ENCODE peak calls at places on chromosomes 1 and 21, in nine cellular contexts. H is adrenal gland, P is NB4, E is right lobe of liver, B is tibial nerve, Q is stomach, W is transverse colon, M is A549, N is H54. G is an unnamed sample.

GRCh38 chr21:35540950-35541632 is 492.0 kb upstream of the RUNX1 start:
- DNase-seq in H (no peak), P (no peak), E (no peak), B (no peak), Q (no peak), W (no peak), M (no peak), N (no peak), G (no peak)

GRCh38 chr1:65470766-65471165 is 50.3 kb downstream of the LEPR start:
- DNase-seq in H (no peak), P (no peak), E (no peak), B (no peak), Q (no peak), W (no peak), M (no peak), N (no peak), G (no peak)

GRCh38 chr1:32758795-32759430 is 56.3 kb upstream of the SYNC start:
- DNase-seq in H (no peak), P (no peak), E (no peak), B (no peak), Q (no peak), W (no peak), M (no peak), N (no peak), G (no peak)

GRCh38 chr1:67429011-67429527 is 1.1 kb downstream of the SERBP1 start:
- DNase-seq in H (no peak), P (peak; percentile 53), E (no peak), B (peak; percentile 14), Q (no peak), W (no peak), M (no peak), N (no peak), G (peak; percentile 8)

GRCh38 chr1:19123837-19124236 is 86.2 kb downstream of the UBR4 start:
- DNase-seq in H (no peak), P (peak; percentile 75), E (no peak), B (no peak), Q (no peak), W (no peak), M (no peak), N (no peak), G (no peak)

GRCh38 chr1:155645024-155645423 is 35.0 kb downstream of the MSTO1 start:
- DNase-seq in H (peak; percentile 39), P (no peak), E (no peak), B (no peak), Q (no peak), W (no peak), M (no peak), N (no peak), G (no peak)

GRCh38 chr21:44708213-44708865 is 3.0 kb downstream of the TSPEAR start:
- DNase-seq in H (peak; percentile 10), P (no peak), E (peak; percentile 44), B (no peak), Q (peak; percentile 19), W (no peak), M (no peak), N (no peak), G (no peak)

GRCh38 chr1:235426680-235427079 is 59.5 kb downstream of the TBCE start:
- DNase-seq in H (no peak), P (no peak), E (no peak), B (no peak), Q (no peak), W (no peak), M (no peak), N (no peak), G (no peak)

DNA sequence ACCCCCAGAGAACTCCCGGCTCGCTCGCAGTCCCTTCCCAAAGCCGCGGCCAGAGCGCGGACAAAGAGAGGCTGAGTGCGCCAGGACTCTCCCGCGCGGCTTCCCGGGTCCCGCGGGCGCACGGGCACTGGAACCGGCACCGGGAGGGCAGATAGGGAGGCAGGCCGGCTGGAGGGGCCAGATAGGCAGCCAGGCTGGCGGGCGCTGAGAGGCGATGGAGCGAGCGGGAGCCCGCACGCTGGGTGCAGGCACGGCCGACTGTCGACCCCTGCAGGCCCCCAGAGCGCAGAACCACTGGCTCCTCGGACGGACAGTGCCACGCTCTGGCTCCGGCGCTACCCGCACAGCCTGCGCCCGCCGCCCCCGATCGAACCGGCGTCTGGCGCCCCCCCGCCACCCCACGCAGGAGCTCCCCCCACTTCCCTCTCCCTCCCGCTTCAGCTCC is 634 bp downstream of the SLC6A9 start:
- DNase-seq in H (no peak), P (peak; percentile 68), E (no peak), B (peak; percentile 22), Q (no peak), W (no peak), M (peak; percentile 57), N (no peak), G (no peak)
- TF ChIP-seq POLR2A in H (no peak), P (no peak), E (no peak), B (no peak), Q (no peak), W (peak; percentile 72), M (no peak), N (no peak), G (no peak)

GRCh38 chr1:45800899-45801298 is 2.5 kb upstream of the MAST2 start:
- DNase-seq in H (no peak), P (no peak), E (no peak), B (no peak), Q (no peak), W (no peak), M (no peak), N (no peak), G (no peak)

GRCh38 chr1:45804671-45804973 is 1.2 kb downstream of the MAST2 start:
- DNase-seq in H (no peak), P (no peak), E (no peak), B (no peak), Q (no peak), W (no peak), M (no peak), N (no peak), G (no peak)

GRCh38 chr1:45806129-45806528 is 2.7 kb downstream of the MAST2 start:
- DNase-seq in H (no peak), P (no peak), E (no peak), B (no peak), Q (no peak), W (no peak), M (no peak), N (no peak), G (no peak)

GRCh38 chr1:45803299-45803780 is at the start of gene MAST2:
- DNase-seq in H (peak; percentile 87), P (peak; percentile 90), E (peak; percentile 92), B (peak; percentile 67), Q (peak; percentile 92), W (peak; percentile 93), M (peak; percentile 78), N (peak; percentile 85), G (peak; percentile 93)

DNA sequence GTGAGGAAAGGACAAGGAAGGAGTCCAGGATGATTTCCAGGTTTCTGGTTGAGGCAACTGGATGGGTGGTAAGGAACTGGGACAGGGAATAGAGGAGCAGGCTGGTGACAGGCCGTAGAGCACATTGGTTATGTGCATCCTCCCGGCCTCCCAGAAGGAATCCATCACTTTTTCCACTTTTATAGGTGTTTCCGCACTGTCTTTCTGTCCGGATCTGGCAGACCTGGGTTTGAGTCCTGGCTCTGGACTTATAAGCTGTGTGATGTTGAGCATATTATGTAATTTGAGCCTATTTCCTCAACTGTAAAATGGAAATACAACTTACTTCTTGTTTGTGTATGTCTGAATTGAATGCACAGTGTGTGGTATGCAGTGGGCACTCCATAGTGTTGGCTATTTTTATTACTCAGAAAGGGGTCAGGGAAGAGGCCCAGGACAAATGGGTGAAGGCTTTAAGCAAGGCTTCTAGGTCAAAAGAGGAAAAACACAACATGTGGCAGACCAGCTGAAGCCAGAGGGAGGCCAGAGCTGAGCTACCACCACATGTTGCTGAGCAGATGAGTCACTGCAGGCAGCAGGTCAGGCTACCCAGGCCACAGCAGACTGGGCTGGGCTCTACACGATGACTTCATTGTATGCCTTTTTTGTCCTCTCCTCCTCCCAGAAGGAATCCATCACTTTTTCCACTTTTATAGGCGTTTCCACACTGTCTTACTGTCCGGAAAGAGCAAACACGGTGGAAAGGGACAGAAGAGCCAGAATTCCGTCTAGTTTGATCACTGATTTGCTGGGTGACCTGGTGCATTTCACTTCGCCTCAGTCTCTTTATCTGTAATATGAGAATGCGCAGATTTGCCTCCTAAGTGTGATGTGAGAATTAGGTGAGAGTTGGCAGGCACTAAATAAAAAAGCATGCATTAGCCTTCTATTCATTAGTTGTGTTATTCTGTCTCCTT is 791 bp upstream of the MAST2 start:
- DNase-seq in H (peak; percentile 92), P (peak; percentile 90), E (no peak), B (peak; percentile 68), Q (peak; percentile 59), W (peak; percentile 67), M (peak; percentile 86), N (peak; percentile 97), G (peak; percentile 41)
- TF ChIP-seq POLR2A in H (no peak), P (no peak), E (no peak), B (no peak), Q (no peak), W (no peak), M (no peak), N (no peak), G (no peak)

GRCh38 chr1:178223289-178223688 is 129.4 kb downstream of the RASAL2 start:
- DNase-seq in H (no peak), P (no peak), E (no peak), B (no peak), Q (no peak), W (no peak), M (no peak), N (no peak), G (no peak)

GRCh38 chr1:178224358-178224757 is 130.5 kb downstream of the RASAL2 start:
- DNase-seq in H (no peak), P (no peak), E (no peak), B (no peak), Q (no peak), W (no peak), M (peak; percentile 29), N (no peak), G (no peak)

DNA sequence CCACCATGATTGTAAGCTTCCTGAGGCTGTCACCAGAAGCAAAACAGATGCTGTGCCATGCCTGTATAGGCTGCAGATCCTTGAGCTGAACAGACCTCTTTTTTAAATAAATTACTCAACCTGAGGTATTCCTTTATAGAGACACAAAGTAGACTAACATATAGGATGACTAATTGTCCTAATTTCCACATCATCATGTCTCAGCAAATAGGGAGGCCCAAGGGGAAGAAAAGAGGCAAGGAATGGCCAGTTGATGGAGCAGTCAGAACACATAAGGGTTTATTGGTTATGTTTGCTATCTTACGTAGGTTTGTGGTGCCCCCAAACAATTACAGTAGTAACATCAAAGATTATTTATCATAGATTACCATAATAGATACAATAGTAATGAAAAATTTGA is 126.2 kb downstream of the RASAL2 start:
- DNase-seq in H (no peak), P (peak; percentile 29), E (no peak), B (no peak), Q (no peak), W (no peak), M (no peak), N (peak; percentile 3), G (no peak)
- TF ChIP-seq POLR2A in H (no peak), P (no peak), E (no peak), B (no peak), Q (no peak), W (no peak), M (no peak), N (no peak), G (no peak)

DNA sequence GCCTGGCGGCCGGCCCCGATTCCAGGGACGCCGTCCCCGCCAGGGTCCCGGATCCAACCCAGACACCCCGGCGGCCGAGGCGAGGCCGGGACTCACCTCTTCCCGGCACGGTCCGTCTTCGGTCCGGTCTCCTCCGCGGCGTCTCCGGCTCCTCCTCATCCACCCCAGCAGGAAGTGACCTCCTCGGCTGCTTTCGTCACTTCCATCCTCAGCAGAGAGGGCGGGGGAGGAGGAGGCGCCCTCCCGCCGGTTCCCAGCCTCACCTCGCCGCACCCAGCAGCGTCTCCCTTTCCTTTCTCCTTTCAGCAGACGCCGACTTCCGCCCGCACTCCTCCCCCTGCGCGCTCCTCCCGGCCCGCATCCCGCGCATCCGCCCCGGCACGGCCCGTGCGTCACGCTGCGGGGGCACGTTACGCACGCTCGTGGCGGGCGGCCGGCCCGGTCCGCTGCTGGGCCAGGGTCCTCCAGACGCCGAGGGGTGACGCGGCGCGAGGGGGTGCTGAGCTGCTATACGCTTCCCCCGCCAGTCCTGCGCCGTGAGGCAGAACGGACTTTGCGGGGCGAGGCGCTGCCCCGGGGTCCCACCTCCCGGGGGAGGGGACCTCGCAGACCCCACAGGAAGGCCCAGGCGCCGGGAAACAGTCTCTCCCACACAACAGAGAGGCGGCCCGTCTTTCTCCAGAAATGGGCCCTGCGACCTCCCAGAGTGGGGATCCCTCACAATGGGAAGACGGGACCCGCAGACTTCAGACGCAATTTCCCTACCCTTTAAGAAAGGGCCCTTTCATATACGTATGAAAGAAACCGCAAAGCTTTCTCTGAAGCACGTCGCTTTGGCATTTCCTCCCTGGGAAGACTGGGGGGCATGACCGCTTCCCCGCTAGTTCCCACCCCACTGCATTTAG is at the start of gene ETV3:
- DNase-seq in H (peak; percentile 92), P (peak; percentile 96), E (peak; percentile 92), B (peak; percentile 84), Q (peak; percentile 91), W (peak; percentile 96), M (peak; percentile 92), N (peak; percentile 90), G (peak; percentile 85)
- TF ChIP-seq POLR2A in H (peak; percentile 86), P (peak; percentile 56), E (peak; percentile 94), B (peak; percentile 95), Q (peak; percentile 73), W (peak; percentile 94), M (peak; percentile 68), N (peak; percentile 78), G (peak; percentile 83)